ENCODE peak calls at places on chromosomes 7 and 10, in five cellular contexts. P, G, L, E and Z are unnamed samples. For H3K4me1 and H3K36me3, the result is how much of the 10 kb centered on the place peaks cover.

GRCh38 chr10:47289921-47290320 is 10.1 kb upstream of the GDF10 start:
- DNase-seq in P (no peak), G (no peak), L (no peak), E (no peak), Z (no peak)

GRCh38 chr7:66952343-66953043 is 31.5 kb downstream of the TMEM248 start:
- DNase-seq in P (no peak), G (no peak), L (peak), E (no peak), Z (no peak)

GRCh38 chr7:98281757-98282652 is 519 bp downstream of the BRI3 start:
- DNase-seq in P (no peak), G (no peak), L (no peak), E (no peak), Z (no peak)

GRCh38 chr7:54813398-54813797 is 54.4 kb upstream of the SEC61G start:
- DNase-seq in P (peak), G (no peak), L (no peak), E (peak), Z (peak)

GRCh38 chr7:121605297-121605640 is 209.2 kb upstream of the FAM3C start:
- DNase-seq in P (no peak), G (no peak), L (peak), E (no peak), Z (no peak)

GRCh38 chr7:5596046-5596895 is 172.6 kb upstream of the TNRC18 start:
- DNase-seq in P (peak), G (peak), L (peak), E (peak), Z (no peak)

GRCh38 chr7:157540020-157540419 is 203.2 kb downstream of the DNAJB6 start:
- DNase-seq in P (no peak), G (no peak), L (no peak), E (no peak), Z (no peak)

GRCh38 chr7:93578762-93579161 is 4.2 kb upstream of the CALCR start:
- DNase-seq in P (no peak), G (no peak), L (no peak), E (no peak), Z (no peak)

GRCh38 chr7:72453436-72453835 is 41.3 kb upstream of the CALN1 start:
- DNase-seq in P (no peak), G (no peak), L (no peak), E (no peak), Z (no peak)

GRCh38 chr10:94214497-94214896 is 148.2 kb downstream of the NOC3L start:
- DNase-seq in P (no peak), G (no peak), L (no peak), E (no peak), Z (no peak)

GRCh38 chr7:44257618-44258422 is 57.0 kb downstream of the YKT6 start:
- DNase-seq in P (peak), G (peak), L (peak), E (peak), Z (peak)

GRCh38 chr10:7532723-7533498 is 122.1 kb upstream of the SFMBT2 start:
- DNase-seq in P (no peak), G (no peak), L (no peak), E (no peak), Z (no peak)

GRCh38 chr10:117312430-117312829 is 62.8 kb downstream of the PDZD8 start:
- DNase-seq in P (no peak), G (no peak), L (no peak), E (no peak), Z (no peak)

GRCh38 chr7:101172854-101173751 is 7.0 kb downstream of the NAT16 start:
- DNase-seq in P (no peak), G (peak), L (peak), E (peak), Z (no peak)
- H3K4me3 ChIP-seq in P (peak), G (no peak), L (peak), E (peak), Z (peak)

DNA sequence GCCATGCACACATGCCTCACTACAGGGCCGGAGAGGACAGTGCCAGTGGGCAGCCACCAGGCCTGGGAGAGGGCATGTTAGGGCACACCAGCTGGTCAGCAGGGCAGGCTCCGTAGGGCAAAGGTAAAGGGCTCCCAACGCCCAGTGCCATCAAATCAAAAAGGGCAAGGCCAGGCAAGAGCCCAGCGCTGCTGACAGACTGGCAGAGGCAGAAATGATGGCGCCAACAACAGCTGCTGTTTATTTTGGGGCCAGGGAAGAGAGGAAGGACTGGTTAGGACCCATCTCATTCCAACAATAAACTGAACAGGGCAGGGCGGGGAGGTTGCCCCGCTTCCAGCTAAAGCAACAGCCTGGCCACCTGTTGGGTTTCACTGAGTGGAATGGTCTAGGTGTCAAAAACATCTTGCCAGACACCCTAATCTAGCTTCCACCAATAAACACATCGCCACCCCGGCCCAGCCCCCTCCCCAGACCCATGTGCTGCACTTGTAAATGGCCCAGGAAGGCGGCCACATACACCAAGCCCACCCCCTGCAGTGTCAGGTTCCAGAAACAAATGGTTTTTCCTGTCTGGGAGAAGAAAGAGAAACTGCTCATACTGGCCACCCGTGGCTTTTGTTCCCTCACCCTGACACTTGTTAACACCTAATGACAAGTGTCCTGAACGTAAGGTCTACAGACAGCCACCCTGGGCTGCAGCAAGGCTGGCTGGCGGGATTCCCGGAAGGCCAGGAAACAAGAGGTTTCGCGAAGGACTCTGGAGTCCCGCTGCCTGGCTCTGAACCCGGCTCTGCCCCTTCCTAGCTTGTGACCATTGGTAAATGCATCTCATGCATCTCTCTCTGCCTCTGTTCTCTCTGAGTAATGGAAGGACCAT is 15.3 kb downstream of the SH3PXD2A start:
- DNase-seq in P (no peak), G (peak), L (no peak), E (peak), Z (no peak)
- H3K4me1 ChIP-seq in P (half or more), G (under half), L (under half), E (half or more), Z (under half)

DNA sequence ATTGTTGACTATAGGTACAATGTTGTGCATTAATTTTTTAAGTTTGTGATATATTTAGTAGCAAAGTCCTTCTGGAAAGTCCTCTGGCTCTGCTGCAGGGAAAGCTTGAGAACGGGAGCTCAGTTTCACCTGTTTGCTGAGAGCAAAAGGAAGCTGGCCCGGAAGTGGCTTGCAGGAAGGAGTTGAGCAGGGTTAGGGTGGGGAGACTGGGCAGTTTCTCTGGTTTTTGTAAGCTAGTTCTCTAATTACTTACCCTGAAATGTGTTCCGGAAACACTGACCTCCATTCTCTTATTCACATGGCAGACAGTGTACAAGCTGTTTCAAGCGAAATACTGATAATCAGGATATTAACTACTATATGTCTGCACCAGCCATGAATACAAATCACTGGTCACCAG is 22.3 kb downstream of the MAP3K8 start:
- DNase-seq in P (peak), G (peak), L (no peak), E (no peak), Z (no peak)
- H3K36me3 ChIP-seq in P (half or more), G (under half), L (under half), E (under half), Z (under half)

GRCh38 chr10:99524050-99524666 is 8.6 kb upstream of the NKX2-3 start:
- DNase-seq in P (no peak), G (no peak), L (no peak), E (no peak), Z (no peak)

GRCh38 chr10:99524736-99525380 is 7.9 kb upstream of the NKX2-3 start:
- DNase-seq in P (no peak), G (no peak), L (no peak), E (no peak), Z (no peak)

GRCh38 chr10:99522078-99522479 is 10.7 kb upstream of the NKX2-3 start:
- DNase-seq in P (no peak), G (no peak), L (no peak), E (no peak), Z (no peak)

GRCh38 chr10:99522511-99523250 is 10.1 kb upstream of the NKX2-3 start:
- DNase-seq in P (no peak), G (no peak), L (no peak), E (peak), Z (no peak)

DNA sequence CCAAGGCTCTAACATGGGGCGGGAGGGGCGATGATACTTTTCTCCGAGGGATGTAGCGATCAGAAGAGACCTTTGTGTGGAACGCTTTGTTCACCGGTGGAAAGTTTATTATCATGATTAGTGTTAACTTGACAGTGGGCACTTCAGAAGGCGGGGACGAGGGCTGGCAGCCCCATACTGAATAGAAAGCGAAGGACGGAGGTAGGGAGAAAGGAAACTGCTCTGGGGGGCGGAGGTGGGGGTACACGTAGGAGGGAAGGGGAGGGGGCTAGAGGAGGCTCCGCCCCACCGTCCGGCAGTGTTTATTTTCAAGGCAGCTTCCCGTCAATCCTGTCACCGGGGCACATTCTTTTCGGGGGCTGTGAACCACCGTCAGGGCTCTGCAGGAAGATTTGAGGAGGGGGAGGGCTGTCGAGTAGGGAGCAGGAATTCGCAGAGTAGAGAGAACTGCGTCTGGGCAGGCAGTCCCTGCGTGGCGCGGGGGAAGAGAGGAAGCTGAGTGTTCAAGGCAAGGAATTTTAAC is 9.4 kb upstream of the NKX2-3 start:
- DNase-seq in P (no peak), G (no peak), L (no peak), E (no peak), Z (no peak)
- H3K4me3 ChIP-seq in P (no peak), G (no peak), L (no peak), E (no peak), Z (no peak)

DNA sequence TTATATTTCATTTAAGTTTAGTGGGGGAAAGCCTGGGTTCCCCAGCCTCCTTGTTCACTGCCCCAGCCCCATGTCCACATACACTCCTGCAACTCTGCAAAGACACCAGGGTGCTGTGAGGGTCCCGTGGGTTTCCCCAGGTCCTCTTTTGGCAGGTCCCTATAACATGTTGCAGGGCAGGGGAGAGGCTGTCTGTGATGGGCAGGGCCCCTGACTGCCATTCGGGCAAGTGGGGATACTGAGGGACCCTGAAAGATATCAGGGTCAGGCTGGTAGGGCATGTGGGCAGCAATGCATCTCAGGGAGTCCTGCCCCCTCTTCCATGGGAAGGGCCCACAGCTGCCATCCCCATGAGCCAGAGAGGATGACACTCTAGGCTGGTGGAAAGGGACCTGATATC is 28.4 kb downstream of the RASGEF1A start:
- DNase-seq in P (peak), G (no peak), L (no peak), E (no peak), Z (peak)
- H3K4me1 ChIP-seq in P (under half), G (under half), L (under half), E (under half), Z (under half)

DNA sequence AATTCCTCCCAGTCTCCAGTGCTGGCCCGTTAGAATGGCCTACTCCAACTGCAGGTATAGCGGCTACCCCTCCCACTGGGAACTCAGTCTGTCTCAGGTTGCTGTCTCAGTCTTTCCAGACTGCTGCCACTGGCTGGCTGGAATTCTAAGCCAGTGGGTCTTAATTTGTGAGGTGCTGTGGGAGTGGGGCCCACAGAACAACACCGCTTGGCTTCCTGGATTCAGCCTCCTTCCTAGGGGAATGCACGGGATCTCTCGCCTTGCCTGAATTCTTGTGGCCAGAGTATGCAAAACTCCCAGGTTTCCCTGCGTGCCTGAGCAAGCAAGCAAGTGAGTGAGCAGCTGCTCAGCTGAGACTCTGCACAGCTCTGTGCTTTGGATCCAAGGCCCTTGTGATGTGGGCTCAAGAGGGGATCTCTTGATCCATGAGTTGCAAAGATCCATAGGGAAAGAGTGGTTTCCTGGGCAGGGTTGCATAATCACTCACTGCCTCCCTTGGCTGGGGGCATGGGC is 41.5 kb upstream of the GPR141 start:
- DNase-seq in P (no peak), G (no peak), L (no peak), E (no peak), Z (no peak)
- H3K36me3 ChIP-seq in P (under half), G (under half), L (under half), E (under half), Z (under half)

GRCh38 chr7:27172823-27173411 is 1.2 kb downstream of the HOXA10 start:
- DNase-seq in P (peak), G (no peak), L (no peak), E (no peak), Z (no peak)
- H3K4me3 ChIP-seq in P (peak), G (peak), L (no peak), E (peak), Z (peak)

DNA sequence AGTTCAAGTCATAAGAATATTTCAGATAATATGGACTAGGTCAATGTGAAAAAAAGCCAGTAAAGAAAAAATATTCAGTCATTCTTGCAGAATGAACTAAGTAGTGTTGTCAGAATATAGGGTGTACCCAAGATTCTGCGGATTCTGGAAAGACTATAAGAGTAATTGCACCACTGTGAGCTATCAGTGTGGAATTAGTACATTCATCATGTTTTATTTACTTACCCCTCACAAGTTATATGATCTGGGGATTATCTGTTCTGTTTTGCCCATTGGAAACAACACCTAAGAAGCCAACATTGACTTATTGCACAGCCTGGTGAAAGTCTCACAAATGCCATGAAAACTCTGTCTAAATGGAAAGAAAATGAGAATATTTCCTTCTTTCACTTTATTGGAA is 563.4 kb upstream of the POM121L12 start:
- DNase-seq in P (no peak), G (no peak), L (no peak), E (no peak), Z (no peak)
- H3K4me1 ChIP-seq in P (under half), G (under half), L (under half), E (under half), Z (under half)